ENCODE peak calls at places on chromosomes 2 and 18, in eight cellular contexts. E, O, D, Y, G, Q, A and C are unnamed samples.

GRCh38 chr2:202555354-202555753 is 79.4 kb upstream of the FAM117B start:
- DNase-seq in E (no peak), O (no peak), D (no peak), Y (no peak), G (no peak), Q (no peak), A (no peak), C (no peak)

GRCh38 chr2:72276356-72276755 is 128.7 kb upstream of the CYP26B1 start:
- DNase-seq in E (no peak), O (no peak), D (no peak), Y (no peak), G (no peak), Q (peak; percentile 52), A (no peak), C (no peak)

GRCh38 chr18:76604642-76605240 is 109.7 kb upstream of the ZNF516 start:
- DNase-seq in E (no peak), O (peak; percentile 14), D (no peak), Y (no peak), G (no peak), Q (peak; percentile 38), A (no peak), C (no peak)

GRCh38 chr2:172179045-172179742 is 76.5 kb upstream of the DLX2 start:
- DNase-seq in E (no peak), O (peak; percentile 87), D (no peak), Y (no peak), G (no peak), Q (peak; percentile 8), A (peak; percentile 10), C (no peak)

GRCh38 chr18:77857926-77858325 is 608.3 kb downstream of the GALR1 start:
- DNase-seq in E (no peak), O (no peak), D (no peak), Y (no peak), G (no peak), Q (no peak), A (no peak), C (peak; percentile 34)

GRCh38 chr18:36337679-36338419 is 40.3 kb downstream of the FHOD3 start:
- DNase-seq in E (no peak), O (no peak), D (no peak), Y (no peak), G (no peak), Q (no peak), A (no peak), C (peak; percentile 31)

GRCh38 chr2:33210626-33211025 is 263.9 kb downstream of the LTBP1 start:
- DNase-seq in E (no peak), O (peak; percentile 96), D (no peak), Y (peak; percentile 27), G (no peak), Q (peak; percentile 97), A (peak; percentile 39), C (no peak)

GRCh38 chr2:237345891-237346640 is 67.9 kb downstream of the COL6A3 start:
- DNase-seq in E (no peak), O (peak; percentile 49), D (no peak), Y (no peak), G (no peak), Q (no peak), A (no peak), C (no peak)

GRCh38 chr2:102187191-102188150 is 648 bp downstream of the IL1RL2 start:
- DNase-seq in E (peak; percentile 73), O (peak; percentile 15), D (no peak), Y (peak; percentile 51), G (peak; percentile 47), Q (peak; percentile 59), A (peak; percentile 54), C (no peak)

GRCh38 chr2:36731941-36732700 is 35.6 kb downstream of the VIT start:
- DNase-seq in E (no peak), O (peak; percentile 72), D (no peak), Y (no peak), G (no peak), Q (peak; percentile 67), A (no peak), C (no peak)

GRCh38 chr18:9017170-9017899 is 85.2 kb upstream of the NDUFV2 start:
- DNase-seq in E (peak; percentile 45), O (peak; percentile 97), D (peak; percentile 93), Y (peak; percentile 74), G (peak; percentile 72), Q (peak; percentile 94), A (peak; percentile 87), C (no peak)

GRCh38 chr2:43159797-43160196 is 66.6 kb downstream of the ZFP36L2 start:
- DNase-seq in E (no peak), O (peak; percentile 14), D (no peak), Y (no peak), G (no peak), Q (no peak), A (no peak), C (no peak)

GRCh38 chr2:237818066-237818473 is 19.5 kb downstream of the RBM44 start:
- DNase-seq in E (no peak), O (peak; percentile 69), D (no peak), Y (no peak), G (no peak), Q (peak; percentile 78), A (no peak), C (no peak)

GRCh38 chr2:152600051-152600657 is 117.1 kb downstream of the PRPF40A start:
- DNase-seq in E (no peak), O (no peak), D (no peak), Y (no peak), G (no peak), Q (no peak), A (no peak), C (no peak)

GRCh38 chr2:47950340-47951280 is 44.3 kb upstream of the FBXO11 start:
- DNase-seq in E (no peak), O (no peak), D (no peak), Y (no peak), G (no peak), Q (peak; percentile 21), A (no peak), C (no peak)

GRCh38 chr2:8003462-8004075 is 678.3 kb upstream of the ID2 start:
- DNase-seq in E (no peak), O (peak; percentile 13), D (peak; percentile 68), Y (peak; percentile 67), G (no peak), Q (no peak), A (peak; percentile 31), C (no peak)

GRCh38 chr2:7620255-7620654 is 703.0 kb downstream of the RNF144A start:
- DNase-seq in E (no peak), O (no peak), D (no peak), Y (no peak), G (no peak), Q (no peak), A (no peak), C (no peak)